ENCODE peak calls at places on chromosomes 6 and 20, in eight cellular contexts. A is NCI-H748 treated with DMSO at 0.1 percent for 48 hours; X is foreskin fibroblast; Q is activated effector memory CD4-positive, alpha-beta T cell treated with anti-CD3 and anti-CD28 coated beads, Interleukin-2, amount 50 U/mL, for 16 hours; C is MCF 10A; U is C1 segment of cervical spinal cord; Y is activated naive CD8-positive, alpha-beta T cell treated with anti-CD3 and anti-CD28 coated beads, Interleukin-2, amount 50 U/mL, for 24 hours; D is COR-L47. Z is an unnamed sample.
A peak's percentile ranks its signal among the peaks of the same experiment; 100 is the strongest.

GRCh38 chr6:31400467-31401289 is 2.7 kb upstream of the MICA start:
- DNase-seq in D (no peak), Y (peak; percentile 79), U (peak; percentile 35), C (peak; percentile 74), Q (peak; percentile 93), X (peak; percentile 48), A (no peak), Z (peak; percentile 63)

GRCh38 chr20:44187054-44187762 is at the start of gene JPH2:
- DNase-seq in A (no peak), X (peak; percentile 72), Y (no peak), U (peak; percentile 67), D (no peak), C (peak; percentile 92), Q (no peak), Z (peak; percentile 89)

GRCh38 chr6:15430181-15430580 is 184.3 kb downstream of the JARID2 start:
- DNase-seq in U (no peak), A (no peak), Y (no peak), D (no peak), X (no peak), C (no peak), Q (no peak), Z (no peak)

GRCh38 chr6:72552938-72553337 is 68.9 kb upstream of the KCNQ5 start:
- DNase-seq in X (peak; percentile 49), A (peak; percentile 49), D (peak; percentile 37), C (peak; percentile 62), Q (no peak), U (no peak), Y (no peak), Z (peak; percentile 83)

GRCh38 chr20:45088247-45088646 is 12.7 kb downstream of the KCNS1 start:
- DNase-seq in A (no peak), Y (no peak), X (peak; percentile 98), U (no peak), D (no peak), C (peak; percentile 83), Q (no peak), Z (peak; percentile 71)

GRCh38 chr6:5753187-5753586 is 253.5 kb downstream of the NRN1 start:
- DNase-seq in D (no peak), Y (no peak), U (no peak), A (no peak), X (no peak), Q (no peak), C (no peak), Z (no peak)

GRCh38 chr20:18839507-18840247 is 26.1 kb downstream of the SCP2D1 start:
- DNase-seq in D (no peak), C (peak; percentile 27), A (no peak), Y (no peak), Q (no peak), U (no peak), X (no peak), Z (no peak)

GRCh38 chr20:35715611-35716010 is 16.4 kb downstream of the ROMO1 start:
- DNase-seq in D (no peak), X (no peak), C (no peak), Y (no peak), A (no peak), U (no peak), Q (peak; percentile 53), Z (no peak)

GRCh38 chr6:157644043-157644810 is 178.8 kb upstream of the SNX9 start:
- DNase-seq in Q (peak; percentile 72), D (no peak), Y (peak; percentile 33), A (no peak), X (no peak), U (no peak), C (peak; percentile 37), Z (peak; percentile 64)

GRCh38 chr6:21327326-21328140 is 266.0 kb upstream of the SOX4 start:
- DNase-seq in A (peak; percentile 80), C (no peak), Q (no peak), U (no peak), D (no peak), Y (no peak), X (no peak), Z (no peak)

GRCh38 chr20:48056218-48056617 is 270.9 kb upstream of the SULF2 start:
- DNase-seq in Q (no peak), C (no peak), D (no peak), X (no peak), U (no peak), Y (no peak), A (no peak), Z (peak; percentile 9)

GRCh38 chr6:7541175-7542064 is at the start of gene DSP:
- DNase-seq in Y (peak; percentile 42), Q (peak; percentile 68), D (peak; percentile 79), A (peak; percentile 96), U (no peak), C (peak; percentile 86), X (no peak), Z (peak; percentile 96)

GRCh38 chr20:33125983-33126382 is 42.0 kb upstream of the BPIFA2 start:
- DNase-seq in C (no peak), Y (no peak), A (no peak), U (no peak), Q (no peak), X (no peak), D (no peak), Z (no peak)

GRCh38 chr6:7108964-7109836 is 1.4 kb downstream of the RREB1 start:
- DNase-seq in X (peak; percentile 67), A (no peak), D (peak; percentile 18), Y (peak; percentile 46), C (peak; percentile 81), Q (peak; percentile 78), U (peak; percentile 51), Z (peak; percentile 81)

GRCh38 chr20:63963348-63963741 is 6.4 kb downstream of the ZNF512B start:
- DNase-seq in C (no peak), Y (no peak), X (no peak), A (no peak), U (no peak), D (no peak), Q (no peak), Z (no peak)

GRCh38 chr6:111228094-111228493 is 140.8 kb downstream of the SLC16A10 start:
- DNase-seq in D (no peak), U (no peak), Q (no peak), X (peak; percentile 20), A (no peak), Y (no peak), C (peak; percentile 74), Z (peak; percentile 88)

GRCh38 chr6:169253745-169254238 is at the start of gene THBS2:
- DNase-seq in U (peak; percentile 70), X (peak; percentile 96), A (no peak), C (no peak), Y (no peak), Q (no peak), D (no peak), Z (peak; percentile 31)

GRCh38 chr6:14310955-14311354 is 193.4 kb downstream of the CD83 start:
- DNase-seq in X (no peak), C (no peak), U (no peak), Y (no peak), A (no peak), D (no peak), Q (no peak), Z (peak; percentile 30)

GRCh38 chr6:57421503-57421902 is 104.1 kb downstream of the PRIM2 start:
- DNase-seq in C (no peak), Q (no peak), Y (no peak), U (no peak), X (no peak), A (no peak), D (no peak), Z (no peak)

GRCh38 chr6:134810402-134810801 is 139.5 kb downstream of the ALDH8A1 start:
- DNase-seq in C (no peak), D (no peak), A (no peak), Y (no peak), X (peak; percentile 36), Q (no peak), U (no peak), Z (no peak)

GRCh38 chr6:13351271-13351670 is 22.9 kb upstream of the TBC1D7 start:
- DNase-seq in U (no peak), X (no peak), D (no peak), A (no peak), Q (no peak), C (no peak), Y (no peak), Z (no peak)

GRCh38 chr20:63529861-63530787 is 7.1 kb downstream of the PTK6 start:
- DNase-seq in X (no peak), Q (no peak), Y (no peak), A (no peak), U (no peak), C (no peak), D (no peak), Z (no peak)

GRCh38 chr20:3313681-3314080 is 74.7 kb upstream of the SLC4A11 start:
- DNase-seq in Y (no peak), U (no peak), X (no peak), A (no peak), Q (no peak), C (peak; percentile 26), D (no peak), Z (peak; percentile 30)

GRCh38 chr6:144007779-144008500 is at the start of gene PLAGL1:
- DNase-seq in U (peak; percentile 16), C (peak; percentile 64), Q (peak; percentile 64), A (no peak), D (peak; percentile 23), Y (peak; percentile 21), X (peak; percentile 61), Z (peak; percentile 47)

GRCh38 chr20:45341939-45342862 is 6.0 kb downstream of the SDC4 start:
- DNase-seq in X (no peak), D (peak; percentile 32), A (no peak), U (peak; percentile 76), C (peak; percentile 42), Y (no peak), Q (no peak), Z (no peak)

GRCh38 chr20:48686238-48687096 is 141.3 kb downstream of the PREX1 start:
- DNase-seq in D (no peak), Y (no peak), Q (no peak), U (no peak), A (no peak), C (peak; percentile 65), X (peak; percentile 35), Z (no peak)

GRCh38 chr6:168496932-168497331 is 55.9 kb downstream of the SMOC2 start:
- DNase-seq in Q (no peak), X (no peak), Y (no peak), C (no peak), D (no peak), U (no peak), A (no peak), Z (no peak)

GRCh38 chr6:87045521-87046075 is 49.3 kb downstream of the CGA start:
- DNase-seq in U (no peak), D (no peak), Q (no peak), C (no peak), A (no peak), Y (no peak), X (no peak), Z (no peak)

GRCh38 chr20:8670900-8671229 is 398.0 kb upstream of the PLCB4 start:
- DNase-seq in Q (no peak), X (peak; percentile 68), Y (no peak), C (peak; percentile 41), U (no peak), D (no peak), A (no peak), Z (no peak)

GRCh38 chr20:12595841-12596240 is 412.9 kb upstream of the SPTLC3 start:
- DNase-seq in Q (no peak), X (no peak), C (no peak), U (no peak), A (no peak), Y (no peak), D (no peak), Z (no peak)

GRCh38 chr20:60262967-60263603 is 304.9 kb downstream of the CDH26 start:
- DNase-seq in U (no peak), C (peak; percentile 72), Y (peak; percentile 54), A (peak; percentile 7), X (no peak), Q (peak; percentile 84), D (no peak), Z (peak; percentile 69)

GRCh38 chr20:6504179-6504578 is 263.3 kb upstream of the BMP2 start:
- DNase-seq in A (no peak), Y (no peak), D (no peak), Q (no peak), X (no peak), C (no peak), U (no peak), Z (no peak)

GRCh38 chr6:45837541-45838200 is 178.0 kb downstream of the CLIC5 start:
- DNase-seq in A (no peak), C (no peak), U (no peak), Y (no peak), Q (no peak), X (no peak), D (no peak), Z (no peak)

GRCh38 chr6:90198758-90199425 is 97.8 kb downstream of the BACH2 start:
- DNase-seq in A (no peak), C (no peak), Q (no peak), X (no peak), U (no peak), D (no peak), Y (no peak), Z (no peak)